ENCODE peak calls at places on chromosomes 1 and 21, in six cellular contexts. Y, L, R, A, H and P are unnamed samples.

GRCh38 chr1:2637472-2637871 is 4.7 kb upstream of the MMEL1 start:
- DNase-seq in R (no peak), H (no peak), Y (no peak), L (no peak), A (no peak), P (no peak)

GRCh38 chr1:2985121-2985561 is 36.1 kb upstream of the ACTRT2 start:
- DNase-seq in Y (no peak), L (no peak), A (no peak), H (peak; percentile 32), R (no peak), P (no peak)

GRCh38 chr1:40750326-40750975 is 33.1 kb upstream of the KCNQ4 start:
- DNase-seq in Y (peak; percentile 17), L (no peak), A (no peak), H (no peak), R (no peak), P (no peak)

GRCh38 chr1:200837931-200838571 is 34.7 kb upstream of the GPR25 start:
- DNase-seq in Y (peak; percentile 7), A (no peak), R (no peak), H (no peak), L (no peak), P (no peak)

GRCh38 chr1:10540277-10541005 is 65.7 kb downstream of the PEX14 start:
- DNase-seq in H (no peak), L (peak; percentile 51), Y (peak; percentile 79), A (no peak), R (no peak), P (no peak)

GRCh38 chr1:229197225-229197677 is 73.7 kb upstream of the RAB4A start:
- DNase-seq in R (no peak), L (no peak), A (no peak), H (no peak), Y (no peak), P (no peak)

GRCh38 chr1:206892351-206892984 is 4.8 kb upstream of the IL24 start:
- DNase-seq in L (no peak), R (no peak), Y (peak; percentile 58), H (no peak), A (no peak), P (no peak)

GRCh38 chr1:151888972-151889570 is 20.2 kb downstream of the THEM4 start:
- DNase-seq in L (no peak), Y (no peak), A (no peak), H (no peak), R (peak; percentile 30), P (no peak)

GRCh38 chr1:54980528-54981241 is at the start of gene TMEM61:
- DNase-seq in L (no peak), A (no peak), Y (no peak), H (no peak), R (peak; percentile 50), P (no peak)

GRCh38 chr1:34858901-34859441 is 578 bp downstream of the SMIM12 start:
- DNase-seq in L (no peak), H (no peak), Y (peak; percentile 34), A (peak; percentile 60), R (peak; percentile 20), P (no peak)

GRCh38 chr1:109466440-109467300 is at the start of gene SYPL2:
- DNase-seq in Y (peak; percentile 15), R (peak; percentile 58), L (peak; percentile 69), H (peak; percentile 67), A (no peak), P (peak; percentile 85)

GRCh38 chr21:45339430-45340405 is 52.0 kb upstream of the POFUT2 start:
- DNase-seq in A (no peak), L (no peak), Y (no peak), H (no peak), R (no peak), P (no peak)

GRCh38 chr1:117573386-117574040 is 32.3 kb upstream of the TENT5C start:
- DNase-seq in R (peak; percentile 32), Y (peak; percentile 5), L (no peak), A (no peak), H (no peak), P (no peak)

GRCh38 chr1:41898191-41898713 is 20.5 kb downstream of the HIVEP3 start:
- DNase-seq in L (no peak), A (peak; percentile 90), Y (peak; percentile 78), H (no peak), R (no peak), P (peak; percentile 49)

GRCh38 chr1:213997772-213998107 is 10.0 kb downstream of the PROX1 start:
- DNase-seq in Y (no peak), H (no peak), A (no peak), L (no peak), R (no peak), P (no peak)

GRCh38 chr1:184033136-184033469 is 4.4 kb downstream of the COLGALT2 start:
- DNase-seq in A (no peak), R (no peak), L (no peak), Y (no peak), H (no peak), P (no peak)

GRCh38 chr1:29736582-29737188 is 500.4 kb downstream of the PTPRU start:
- DNase-seq in L (peak; percentile 45), A (no peak), R (peak; percentile 85), Y (peak; percentile 53), H (no peak), P (no peak)

GRCh38 chr1:225304996-225305395 is 122.8 kb downstream of the LBR start:
- DNase-seq in A (no peak), R (no peak), L (no peak), H (no peak), Y (no peak), P (no peak)

GRCh38 chr1:167439301-167439988 is 78.9 kb downstream of the CD247 start:
- DNase-seq in Y (peak; percentile 34), A (peak; percentile 56), R (peak; percentile 75), H (peak; percentile 44), L (no peak), P (peak; percentile 71)

GRCh38 chr1:109279615-109280278 is 3.2 kb downstream of the PSRC1 start:
- DNase-seq in R (no peak), A (no peak), L (no peak), Y (no peak), H (no peak), P (no peak)

GRCh38 chr1:197180252-197180878 is 33.9 kb upstream of the ASPM start:
- DNase-seq in H (no peak), A (no peak), Y (peak; percentile 71), R (peak; percentile 49), L (no peak), P (no peak)

GRCh38 chr1:13737388-13737787 is 37.4 kb downstream of the PRDM2 start:
- DNase-seq in R (no peak), L (no peak), A (no peak), H (no peak), Y (peak; percentile 26), P (no peak)

GRCh38 chr1:25355841-25356395 is 17.8 kb downstream of the TMEM50A start:
- DNase-seq in H (no peak), R (no peak), Y (no peak), L (no peak), A (no peak), P (no peak)

GRCh38 chr1:228045871-228046270 is 36.6 kb upstream of the ARF1 start:
- DNase-seq in H (no peak), A (no peak), L (no peak), R (no peak), Y (no peak), P (peak; percentile 68)

GRCh38 chr1:57312869-57313268 is 111.0 kb downstream of the DAB1 start:
- DNase-seq in Y (no peak), R (no peak), H (no peak), A (no peak), L (no peak), P (no peak)

GRCh38 chr1:113129529-113130185 is 56.7 kb downstream of the LRIG2 start:
- DNase-seq in H (no peak), R (no peak), A (no peak), L (no peak), Y (no peak), P (no peak)

GRCh38 chr1:150022357-150022756 is 11.8 kb upstream of the OTUD7B start:
- DNase-seq in R (peak; percentile 55), Y (no peak), A (no peak), L (no peak), H (peak; percentile 33), P (no peak)

GRCh38 chr1:224107282-224107625 is 6.7 kb upstream of the FBXO28 start:
- DNase-seq in R (no peak), H (no peak), Y (no peak), L (no peak), A (no peak), P (no peak)

DNA sequence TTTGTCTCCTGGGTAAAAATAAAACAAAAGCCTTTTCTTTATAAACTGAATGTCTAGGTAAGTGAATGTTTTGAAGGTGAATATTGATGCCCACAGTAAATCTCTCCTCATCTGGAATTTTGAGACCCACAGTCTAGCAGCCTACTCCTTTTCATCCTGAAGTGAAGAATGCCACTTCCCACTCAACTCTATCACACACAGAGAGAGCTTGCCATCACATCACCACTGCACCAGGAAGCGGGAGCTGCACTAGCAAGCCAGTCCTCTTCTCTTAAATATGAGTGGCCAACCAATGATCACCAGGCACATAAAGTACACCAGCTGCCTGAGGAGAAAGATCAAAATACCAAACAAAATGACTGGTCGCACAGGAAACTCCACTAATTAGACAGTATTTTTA is 140.8 kb downstream of the MRPL39 start:
- DNase-seq in R (no peak), Y (no peak), A (no peak), L (no peak), H (no peak), P (no peak)
- TF ChIP-seq CTCF in R (no peak), Y (no peak), A (no peak), L (no peak), H (no peak), P (no peak)

GRCh38 chr1:39378377-39378776 is 113.1 kb upstream of the BMP8A start:
- DNase-seq in Y (no peak), H (no peak), L (no peak), A (no peak), R (peak; percentile 63), P (no peak)
- TF ChIP-seq CTCF in Y (peak; percentile 43), H (no peak), L (no peak), A (no peak), R (peak; percentile 55), P (peak; percentile 33)

DNA sequence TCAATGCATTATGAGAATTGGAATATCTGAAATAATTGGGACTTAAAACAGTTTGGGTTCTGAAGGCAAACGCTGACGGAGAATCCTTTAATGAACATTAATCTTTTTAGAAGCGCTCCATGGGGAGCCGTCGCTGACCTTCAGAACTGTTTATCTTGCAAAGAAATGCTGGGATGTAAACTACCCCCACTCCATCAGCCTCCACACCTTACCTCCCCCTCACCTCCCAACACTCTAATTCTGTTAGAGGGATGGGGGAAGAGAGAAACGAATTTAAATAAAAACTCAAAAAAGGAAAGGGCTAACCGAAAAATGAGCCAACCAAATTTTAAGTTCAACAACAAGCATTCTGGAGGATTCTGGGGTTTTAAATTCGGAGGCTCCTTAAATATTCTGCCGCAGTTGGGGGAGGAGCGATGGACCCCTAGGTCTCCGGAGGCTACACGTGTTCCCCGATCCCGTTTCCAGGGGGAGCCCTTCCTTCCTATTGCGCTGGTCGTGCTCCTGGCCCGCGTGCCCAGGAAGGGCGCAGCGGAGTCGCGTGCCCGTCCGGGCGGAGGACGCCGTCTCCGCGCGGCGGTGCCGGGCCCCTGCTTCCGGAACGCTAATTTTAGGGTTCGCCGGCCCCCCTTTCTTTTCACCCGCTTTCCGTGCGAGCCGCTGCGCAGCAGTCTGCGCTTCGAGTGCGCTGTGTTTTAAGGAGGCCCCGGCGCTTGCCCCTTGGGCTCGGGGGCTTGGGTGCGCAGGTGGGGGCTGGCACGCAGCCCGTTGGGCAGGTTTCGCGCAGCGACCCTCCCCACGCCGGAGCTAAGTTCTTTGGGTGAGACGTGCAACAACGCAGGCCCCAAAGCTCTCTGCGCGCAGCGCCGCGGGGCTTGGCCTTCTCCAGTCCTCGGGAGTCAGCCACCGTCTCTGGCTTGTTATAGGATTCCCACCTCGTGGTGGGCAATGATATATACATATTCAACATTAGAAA is 43.8 kb upstream of the DNAJC6 start:
- DNase-seq in L (peak; percentile 48), A (peak; percentile 53), H (no peak), R (peak; percentile 74), Y (peak; percentile 32), P (no peak)
- TF ChIP-seq CTCF in L (no peak), A (no peak), H (no peak), R (peak; percentile 45), Y (peak; percentile 36), P (peak; percentile 47)

GRCh38 chr1:114669562-114670082 is at the start of gene DENND2C:
- DNase-seq in R (no peak), A (no peak), Y (no peak), L (no peak), H (no peak), P (no peak)
- TF ChIP-seq CTCF in R (no peak), A (no peak), Y (no peak), L (no peak), H (no peak), P (no peak)